ENCODE peak calls at places on chromosomes 16 and 17, in eight cellular contexts. P, S, Y, N, Z, X, O and D are unnamed samples.
A peak's percentile ranks its signal among the peaks of the same experiment; 100 is the strongest.

GRCh38 chr17:27593232-27593856 is 37.6 kb upstream of the LGALS9 start:
- ATAC-seq in Z (no peak), Y (no peak), S (no peak), N (peak; percentile 58), O (no peak), P (no peak), X (peak; percentile 32), D (no peak)

GRCh38 chr17:77666881-77667395 is 291.6 kb upstream of the TNRC6C start:
- ATAC-seq in S (no peak), Z (no peak), O (peak; percentile 96), N (no peak), P (no peak), X (no peak), Y (peak; percentile 92), D (no peak)

GRCh38 chr17:37770631-37771518 is 26.0 kb upstream of the HNF1B start:
- ATAC-seq in N (no peak), X (peak; percentile 81), O (no peak), Z (peak; percentile 88), Y (no peak), P (peak; percentile 5), S (peak; percentile 21), D (peak; percentile 62)

GRCh38 chr17:15323147-15323546 is 18.2 kb downstream of the TEKT3 start:
- ATAC-seq in O (no peak), Z (no peak), N (peak; percentile 91), S (peak; percentile 79), P (no peak), X (no peak), Y (no peak), D (no peak)

GRCh38 chr17:59154335-59154720 is 658 bp downstream of the SKA2 start:
- ATAC-seq in S (peak; percentile 9), X (peak; percentile 12), Y (no peak), N (no peak), Z (peak; percentile 2), P (no peak), O (no peak), D (no peak)

GRCh38 chr17:27413792-27414191 is 42.5 kb upstream of the KSR1 start:
- ATAC-seq in P (peak; percentile 74), Y (no peak), N (no peak), S (peak; percentile 28), X (no peak), O (peak; percentile 82), Z (no peak), D (no peak)

GRCh38 chr17:33642002-33642401 is 348.9 kb upstream of the ASIC2 start:
- ATAC-seq in P (peak; percentile 51), S (no peak), Z (no peak), N (no peak), O (no peak), X (no peak), Y (no peak), D (peak; percentile 31)

GRCh38 chr16:10530685-10531084 is 49.7 kb downstream of the EMP2 start:
- ATAC-seq in S (peak; percentile 41), O (no peak), P (no peak), Z (no peak), N (no peak), Y (no peak), X (no peak), D (no peak)

GRCh38 chr17:49414271-49414621 is 436 bp downstream of the PHB1 start:
- ATAC-seq in Z (peak; percentile 39), X (peak; percentile 16), P (peak; percentile 6), Y (no peak), S (no peak), O (no peak), N (no peak), D (peak; percentile 22)

GRCh38 chr17:79295307-79295706 is 220.7 kb downstream of the ENGASE start:
- ATAC-seq in S (no peak), N (no peak), O (no peak), P (no peak), Y (no peak), Z (no peak), X (no peak), D (no peak)

GRCh38 chr16:70767377-70768204 is 33.4 kb downstream of the VAC14 start:
- ATAC-seq in X (no peak), O (no peak), Z (no peak), P (no peak), Y (no peak), S (no peak), N (no peak), D (peak; percentile 54)

GRCh38 chr17:18008496-18009268 is 30.3 kb downstream of the ATPAF2 start:
- ATAC-seq in N (no peak), Z (no peak), X (no peak), P (no peak), S (no peak), Y (no peak), O (no peak), D (peak; percentile 51)

GRCh38 chr17:30519707-30520106 is 42.5 kb downstream of the GOSR1 start:
- ATAC-seq in N (no peak), P (no peak), X (no peak), Y (no peak), Z (no peak), S (peak; percentile 89), O (no peak), D (no peak)

GRCh38 chr17:75806822-75807500 is 22.4 kb downstream of the UNK start:
- ATAC-seq in X (peak; percentile 19), N (no peak), Y (no peak), P (no peak), O (no peak), Z (no peak), S (peak; percentile 16), D (no peak)

GRCh38 chr16:79372504-79373184 is 227.9 kb downstream of the MAF start:
- ATAC-seq in X (no peak), Y (peak; percentile 55), Z (no peak), N (no peak), O (no peak), S (peak; percentile 97), P (no peak), D (peak; percentile 82)

GRCh38 chr16:48330133-48330846 is 54.9 kb downstream of the SIAH1 start:
- ATAC-seq in X (no peak), O (no peak), Y (no peak), P (no peak), N (peak; percentile 68), Z (no peak), S (peak; percentile 38), D (peak; percentile 43)

GRCh38 chr16:68711421-68712139 is 25.5 kb upstream of the CDH1 start:
- ATAC-seq in X (no peak), P (peak; percentile 86), O (peak; percentile 63), Y (peak; percentile 33), S (no peak), N (no peak), Z (no peak), D (no peak)

GRCh38 chr16:68362952-68363846 is 52.4 kb downstream of the PRMT7 start:
- ATAC-seq in N (no peak), O (no peak), Y (no peak), X (peak; percentile 2), Z (no peak), S (no peak), P (no peak), D (no peak)

GRCh38 chr16:57166951-57167350 is 18.9 kb downstream of the PSME3IP1 start:
- ATAC-seq in O (no peak), S (peak; percentile 80), X (no peak), Z (no peak), Y (no peak), N (peak; percentile 51), P (peak; percentile 83), D (peak; percentile 93)